ENCODE peak calls at places on chromosomes 6 and 20, in eight cellular contexts. C is activated T-helper 1 cell treated with anti-CD3 and anti-CD28 coated beads, Interleukin-2, amount 50 U/mL, for 16 hours; A is cerebellar cortex; E is AG09309; O is Kasumi-1; L is substantia nigra; T is effector memory CD8-positive, alpha-beta T cell; B is HS-27A. G is an unnamed sample.

GRCh38 chr20:11200423-11200822 is 526.6 kb upstream of the JAG1 start:
- DNase-seq in A (no peak), T (no peak), B (no peak), L (no peak), C (no peak), O (no peak), E (no peak), G (no peak)

GRCh38 chr6:138450445-138450844 is 46.4 kb downstream of the HEBP2 start:
- DNase-seq in C (no peak), A (no peak), T (no peak), E (no peak), L (no peak), O (no peak), B (no peak), G (no peak)

GRCh38 chr6:114334237-114334636 is 8.6 kb downstream of the HS3ST5 start:
- DNase-seq in L (no peak), B (no peak), A (no peak), T (no peak), E (no peak), O (no peak), C (no peak), G (no peak)

GRCh38 chr6:16240618-16241320 is 2.4 kb downstream of the GMPR start:
- DNase-seq in A (no peak), O (no peak), E (no peak), B (no peak), C (no peak), L (no peak), T (no peak), G (no peak)

GRCh38 chr6:53894086-53894485 is 99.3 kb downstream of the LRRC1 start:
- DNase-seq in O (no peak), C (no peak), E (no peak), L (no peak), T (no peak), A (peak; percentile 63), B (no peak), G (peak; percentile 63)

GRCh38 chr20:38093641-38094077 is 60.1 kb downstream of the RPRD1B start:
- DNase-seq in C (no peak), T (no peak), L (no peak), A (no peak), B (no peak), E (no peak), O (no peak), G (no peak)

GRCh38 chr6:56671651-56672461 is 29.2 kb upstream of the DST start:
- DNase-seq in O (no peak), C (no peak), A (peak; percentile 66), L (peak; percentile 40), T (no peak), B (no peak), E (no peak), G (peak; percentile 96)

GRCh38 chr20:49052334-49052733 is 6.2 kb downstream of the CSE1L start:
- DNase-seq in A (no peak), B (no peak), O (no peak), L (no peak), C (no peak), E (no peak), T (no peak), G (peak; percentile 80)

GRCh38 chr6:116246089-116246488 is 7.8 kb downstream of the TSPYL4 start:
- DNase-seq in T (no peak), O (no peak), L (no peak), A (no peak), B (no peak), C (no peak), E (no peak), G (no peak)

GRCh38 chr6:108455688-108456087 is 105.0 kb upstream of the FOXO3 start:
- DNase-seq in T (no peak), C (no peak), E (no peak), B (no peak), A (no peak), O (no peak), L (no peak), G (no peak)

GRCh38 chr20:33412484-33412838 is 11.1 kb upstream of the CDK5RAP1 start:
- DNase-seq in E (no peak), C (no peak), T (no peak), O (no peak), A (no peak), B (no peak), L (no peak), G (no peak)

GRCh38 chr6:10513544-10513943 is 7.6 kb upstream of the GCNT2 start:
- DNase-seq in O (no peak), E (no peak), B (no peak), A (no peak), L (no peak), T (no peak), C (no peak), G (no peak)

GRCh38 chr20:2521369-2522305 is 12.9 kb upstream of the ZNF343 start:
- DNase-seq in B (no peak), C (no peak), T (peak; percentile 41), E (no peak), O (peak; percentile 29), A (peak; percentile 51), L (no peak), G (no peak)

GRCh38 chr6:167774881-167775280 is 51.8 kb upstream of the AFDN start:
- DNase-seq in E (no peak), T (no peak), O (no peak), A (no peak), L (no peak), B (no peak), C (no peak), G (no peak)

GRCh38 chr20:17681741-17682102 is 320 bp downstream of the RRBP1 start:
- DNase-seq in E (no peak), L (no peak), C (no peak), T (peak; percentile 6), O (no peak), B (no peak), A (no peak), G (no peak)